ENCODE peak calls at places on chromosome 17, in ten cellular contexts. D, X, K, V, W, I, Z, H, Q and G are unnamed samples.

GRCh38 chr17:69268442-69269068 is 39.9 kb upstream of the ABCA10 start:
- DNase-seq in D (peak; percentile 10), X (no peak), Z (peak; percentile 21), Q (no peak), K (no peak), I (no peak), H (no peak), V (no peak), W (no peak), G (no peak)

GRCh38 chr17:57900991-57901743 is 51.3 kb upstream of the MRPS23 start:
- DNase-seq in Z (no peak), Q (no peak), K (no peak), W (no peak), V (peak; percentile 97), H (no peak), X (no peak), I (no peak), D (no peak), G (no peak)

GRCh38 chr17:49016775-49017463 is 19.7 kb downstream of the IGF2BP1 start:
- DNase-seq in Z (no peak), I (peak; percentile 41), V (peak; percentile 66), Q (peak; percentile 96), D (peak; percentile 92), H (no peak), W (peak; percentile 60), X (no peak), K (no peak), G (no peak)

GRCh38 chr17:53527473-53527872 is 295.3 kb upstream of the KIF2B start:
- DNase-seq in I (no peak), X (no peak), Z (no peak), H (no peak), W (no peak), V (no peak), K (no peak), Q (no peak), D (no peak), G (no peak)

GRCh38 chr17:40560592-40561293 is 4.5 kb downstream of the CCR7 start:
- DNase-seq in H (peak; percentile 80), Z (no peak), X (no peak), V (no peak), D (peak; percentile 37), W (no peak), Q (peak; percentile 68), I (peak; percentile 61), K (no peak), G (no peak)

GRCh38 chr17:17056167-17056562 is 13.9 kb downstream of the MPRIP start:
- DNase-seq in X (no peak), K (no peak), W (no peak), V (no peak), D (peak; percentile 46), I (no peak), Z (no peak), H (no peak), Q (no peak), G (no peak)

GRCh38 chr17:19719365-19720209 is 3.2 kb upstream of the SLC47A2 start:
- DNase-seq in D (no peak), Q (no peak), K (no peak), I (no peak), H (no peak), X (no peak), V (no peak), Z (no peak), W (no peak), G (no peak)

GRCh38 chr17:58136669-58137279 is 11.4 kb upstream of the OR4D1 start:
- DNase-seq in X (no peak), Q (peak; percentile 2), K (no peak), Z (peak; percentile 62), W (peak; percentile 49), V (no peak), H (no peak), D (no peak), I (no peak), G (no peak)

GRCh38 chr17:42315402-42316156 is 27.3 kb downstream of the STAT5A start:
- DNase-seq in X (no peak), D (no peak), V (no peak), H (no peak), W (no peak), I (no peak), Z (no peak), K (no peak), Q (no peak), G (no peak)

GRCh38 chr17:55632236-55632635 is 90.4 kb downstream of the TMEM100 start:
- DNase-seq in I (no peak), K (no peak), W (no peak), D (no peak), V (no peak), Q (no peak), Z (no peak), H (no peak), X (no peak), G (no peak)

GRCh38 chr17:4679652-4680051 is 24.3 kb downstream of the PELP1 start:
- DNase-seq in H (no peak), D (peak; percentile 74), I (no peak), V (no peak), W (no peak), K (no peak), Z (peak; percentile 39), Q (peak; percentile 75), X (peak; percentile 33), G (no peak)

GRCh38 chr17:34850023-34850422 is 111.2 kb downstream of the CCT6B start:
- DNase-seq in K (no peak), X (no peak), Q (no peak), W (no peak), H (no peak), Z (no peak), V (no peak), D (no peak), I (no peak), G (no peak)

GRCh38 chr17:11178576-11178975 is 62.4 kb upstream of the SHISA6 start:
- DNase-seq in H (no peak), X (no peak), Z (no peak), W (no peak), I (no peak), D (no peak), V (no peak), K (no peak), Q (no peak), G (no peak)

GRCh38 chr17:31699281-31699680 is 159.8 kb downstream of the COPRS start:
- DNase-seq in W (no peak), X (no peak), H (no peak), Q (no peak), Z (no peak), K (no peak), I (no peak), D (peak; percentile 11), V (no peak), G (no peak)

GRCh38 chr17:43766413-43767052 is 7.9 kb upstream of the SOST start:
- DNase-seq in H (peak; percentile 32), D (peak; percentile 45), W (peak; percentile 79), V (peak; percentile 35), X (no peak), I (no peak), Q (peak; percentile 71), Z (peak; percentile 74), K (peak; percentile 58), G (peak; percentile 50)

GRCh38 chr17:82204831-82205719 is 7.6 kb downstream of the CCDC57 start:
- DNase-seq in Z (no peak), X (peak; percentile 44), K (no peak), V (no peak), W (no peak), I (no peak), D (peak; percentile 89), H (peak; percentile 40), Q (peak; percentile 76), G (no peak)

GRCh38 chr17:7851438-7852261 is 3.2 kb upstream of the TMEM88 start:
- DNase-seq in Z (peak; percentile 74), D (peak; percentile 78), X (no peak), K (peak; percentile 74), Q (peak; percentile 95), W (peak; percentile 97), V (peak; percentile 97), I (no peak), H (peak; percentile 92), G (peak; percentile 96)

GRCh38 chr17:79925242-79925957 is 86.2 kb upstream of the CBX4 start:
- DNase-seq in X (no peak), K (no peak), H (no peak), W (no peak), Q (peak; percentile 84), D (peak; percentile 30), V (no peak), Z (no peak), I (peak; percentile 18), G (no peak)

GRCh38 chr17:64134996-64135395 is 5.1 kb upstream of the ERN1 start:
- DNase-seq in D (no peak), V (no peak), W (no peak), Q (no peak), I (no peak), X (no peak), K (no peak), H (no peak), Z (no peak), G (no peak)

GRCh38 chr17:44376124-44376523 is 12.5 kb upstream of the FAM171A2 start:
- DNase-seq in Z (peak; percentile 86), W (peak; percentile 94), Q (peak; percentile 31), X (no peak), V (no peak), K (no peak), H (no peak), I (no peak), D (no peak), G (no peak)

GRCh38 chr17:73397856-73398540 is 86.2 kb upstream of the CDC42EP4 start:
- DNase-seq in K (no peak), Q (no peak), X (no peak), V (no peak), I (no peak), W (peak; percentile 25), H (no peak), Z (no peak), D (no peak), G (no peak)

GRCh38 chr17:61809816-61810392 is 53.4 kb downstream of the BRIP1 start:
- DNase-seq in Z (no peak), I (peak; percentile 16), W (no peak), V (peak; percentile 79), H (no peak), Q (no peak), K (no peak), X (no peak), D (peak; percentile 68), G (no peak)

GRCh38 chr17:64920026-64920418 is 744 bp upstream of the LRRC37A3 start:
- DNase-seq in H (no peak), K (no peak), D (peak; percentile 20), Z (no peak), W (no peak), I (no peak), Q (no peak), V (no peak), X (no peak), G (no peak)

GRCh38 chr17:1229354-1229890 is 40.8 kb upstream of the BHLHA9 start:
- DNase-seq in I (no peak), W (peak; percentile 90), D (peak; percentile 40), H (peak; percentile 34), Q (peak; percentile 34), K (peak; percentile 47), X (no peak), V (no peak), Z (no peak), G (peak; percentile 62)

GRCh38 chr17:76471498-76472257 is 4.3 kb downstream of the AANAT start:
- DNase-seq in D (no peak), Q (no peak), H (no peak), W (no peak), X (no peak), I (no peak), V (no peak), Z (no peak), K (no peak), G (no peak)

GRCh38 chr17:49992191-49992932 is 2.7 kb downstream of the DLX3 start:
- DNase-seq in Q (no peak), W (peak; percentile 48), D (no peak), V (no peak), H (no peak), K (no peak), I (no peak), X (no peak), Z (no peak), G (no peak)

GRCh38 chr17:27522028-27522639 is 65.9 kb downstream of the KSR1 start:
- DNase-seq in D (no peak), K (no peak), V (no peak), W (no peak), Q (no peak), I (no peak), Z (no peak), X (no peak), H (no peak), G (no peak)

GRCh38 chr17:11953924-11954323 is 43.4 kb downstream of the ZNF18 start:
- DNase-seq in W (no peak), H (no peak), Z (no peak), Q (no peak), X (no peak), V (no peak), D (no peak), K (no peak), I (no peak), G (no peak)